ENCODE peak calls at places on chromosomes 11 and 22, in six cellular contexts. M is neuronal stem cell, R is Karpas-422, G is mesendoderm, W is fibroblast of lung, N is endodermal cell. V is an unnamed sample.
A peak's percentile ranks its signal among the peaks of the same experiment; 100 is the strongest.

GRCh38 chr11:122486793-122487495 is 168.6 kb upstream of the UBASH3B start:
- DNase-seq in G (peak; percentile 81), N (peak; percentile 88), W (peak; percentile 13), R (peak; percentile 38), M (peak; percentile 15), V (peak; percentile 9)

GRCh38 chr11:10504490-10504889 is 36.5 kb downstream of the RNF141 start:
- DNase-seq in N (no peak), G (no peak), M (no peak), W (no peak), R (no peak), V (no peak)

GRCh38 chr11:10920205-10920604 is 62.4 kb upstream of the ZBED5 start:
- DNase-seq in G (no peak), W (peak; percentile 67), R (no peak), N (no peak), M (no peak), V (peak; percentile 87)

GRCh38 chr11:59273008-59273841 is 60.5 kb upstream of the MPEG1 start:
- DNase-seq in M (no peak), W (no peak), R (peak; percentile 94), G (no peak), N (peak; percentile 19), V (no peak)

GRCh38 chr22:32567544-32567943 is 92.9 kb downstream of the FBXO7 start:
- DNase-seq in M (no peak), R (no peak), N (no peak), W (no peak), G (no peak), V (no peak)

GRCh38 chr11:225734-226453 is 10.2 kb downstream of the SIRT3 start:
- DNase-seq in W (peak; percentile 52), R (no peak), G (no peak), M (no peak), N (peak; percentile 23), V (peak; percentile 51)

GRCh38 chr11:118691926-118692830 is 12.7 kb upstream of the TREH start:
- DNase-seq in R (no peak), W (peak; percentile 59), G (peak; percentile 29), N (peak; percentile 59), M (no peak), V (peak; percentile 64)

GRCh38 chr22:19228174-19228573 is 49.6 kb upstream of the SLC25A1 start:
- DNase-seq in N (no peak), M (no peak), R (no peak), W (no peak), G (no peak), V (no peak)

GRCh38 chr11:78417175-78417887 is at the start of gene GAB2:
- DNase-seq in G (no peak), R (no peak), N (peak; percentile 86), M (no peak), W (no peak), V (no peak)

GRCh38 chr11:101456812-101457211 is 127.0 kb downstream of the TRPC6 start:
- DNase-seq in R (peak; percentile 70), M (no peak), N (no peak), G (no peak), W (peak; percentile 12), V (peak; percentile 45)

DNA sequence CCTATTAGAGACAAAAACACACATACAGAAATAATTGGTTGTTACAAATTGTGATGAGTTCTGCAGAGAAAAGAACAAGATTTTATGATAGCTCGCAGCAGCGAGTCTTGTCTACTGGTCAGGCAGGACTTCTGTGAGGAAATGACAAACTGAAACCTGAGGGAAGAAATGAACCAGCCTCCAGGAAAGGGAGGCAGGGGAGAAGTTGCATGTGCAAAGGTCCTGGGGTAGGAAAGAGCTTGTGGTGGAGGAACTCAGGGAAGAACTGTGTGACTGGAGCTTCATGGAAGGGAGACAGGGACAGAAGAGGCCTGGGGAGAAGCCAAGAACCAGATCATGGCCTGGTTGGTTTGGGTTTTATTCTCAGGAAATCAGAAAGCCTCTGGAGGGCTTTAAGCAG is 9.2 kb upstream of the RAB1B start:
- DNase-seq in M (no peak), N (no peak), W (no peak), R (no peak), G (no peak), V (no peak)
- H3K9ac ChIP-seq in M (no peak overlapping the region), N (no peak overlapping the region), W (no peak overlapping the region), R (peak overlapping the region; percentile 89), G (peak overlapping the region; percentile 98), V (peak overlapping the region; percentile 13)

GRCh38 chr22:41526226-41526531 is 18.1 kb downstream of the POLR3H start:
- DNase-seq in G (no peak), M (no peak), N (no peak), W (no peak), R (no peak), V (no peak)

GRCh38 chr22:41524809-41525449 is 19.3 kb downstream of the POLR3H start:
- DNase-seq in G (peak; percentile 47), N (peak; percentile 72), M (no peak), R (peak; percentile 81), W (no peak), V (no peak)

GRCh38 chr22:41524283-41524682 is 20.0 kb downstream of the POLR3H start:
- DNase-seq in G (no peak), R (peak; percentile 46), N (no peak), W (no peak), M (no peak), V (peak; percentile 57)

GRCh38 chr22:41526802-41527799 is 17.2 kb downstream of the POLR3H start:
- DNase-seq in W (no peak), R (peak; percentile 90), G (peak; percentile 38), N (peak; percentile 89), M (no peak), V (peak; percentile 40)

DNA sequence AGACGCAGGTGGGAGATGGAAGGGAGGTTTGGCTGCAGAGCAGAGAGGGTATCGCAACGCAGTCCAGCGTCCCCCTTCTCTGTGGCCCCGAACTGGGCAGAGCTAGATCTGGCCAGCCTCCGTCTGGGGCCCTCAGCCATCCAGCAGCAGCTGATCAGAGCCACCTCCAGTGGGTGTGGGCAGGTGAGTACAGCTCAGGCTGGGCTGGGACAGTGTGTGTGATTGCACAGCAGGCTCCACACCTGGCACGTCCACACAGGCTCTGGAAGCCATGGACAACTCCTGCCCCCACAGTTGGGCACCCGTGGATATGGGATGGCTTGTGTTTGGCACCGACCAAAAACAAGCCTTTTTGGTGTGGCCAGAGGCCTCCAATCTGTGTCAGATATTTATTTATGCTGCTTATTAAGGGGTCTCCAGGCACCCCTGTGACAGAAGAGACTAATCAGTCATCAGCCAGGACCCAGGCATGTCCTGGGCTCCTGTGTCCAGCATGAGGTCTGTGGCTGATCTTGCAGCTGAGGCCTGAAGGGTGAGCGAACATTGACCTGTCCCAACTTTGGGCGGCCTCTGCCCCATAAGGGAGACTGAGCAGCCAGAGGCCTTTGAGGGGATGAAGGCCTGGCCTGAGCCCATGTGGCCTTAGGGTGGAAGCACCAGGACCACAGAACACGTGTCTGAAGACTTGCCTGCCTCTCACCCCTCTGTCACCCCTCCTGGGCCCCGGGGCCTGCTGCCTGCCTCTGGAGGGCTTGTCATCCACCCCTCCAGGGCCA is 18.6 kb downstream of the POLR3H start:
- DNase-seq in N (peak; percentile 49), G (no peak), M (no peak), R (peak; percentile 44), W (no peak), V (no peak)
- H3K9ac ChIP-seq in N (no peak overlapping the region), G (no peak overlapping the region), M (peak overlapping the region; percentile 30), R (peak overlapping the region; percentile 28), W (no peak overlapping the region), V (peak overlapping the region; percentile 73)

GRCh38 chr11:69037074-69037473 is 11.7 kb upstream of the TPCN2 start:
- DNase-seq in G (no peak), R (no peak), N (no peak), W (no peak), M (no peak), V (no peak)
- H3K9ac ChIP-seq in G (no peak overlapping the region), R (no peak overlapping the region), N (no peak overlapping the region), W (no peak overlapping the region), M (no peak overlapping the region), V (no peak overlapping the region)

GRCh38 chr22:22984967-22985366 is 85.4 kb upstream of the GNAZ start:
- DNase-seq in N (no peak), M (no peak), G (no peak), W (no peak), R (no peak), V (no peak)

GRCh38 chr22:22988150-22988549 is 82.2 kb upstream of the GNAZ start:
- DNase-seq in W (no peak), R (no peak), N (no peak), M (no peak), G (no peak), V (no peak)

GRCh38 chr22:22986640-22987039 is 83.7 kb upstream of the GNAZ start:
- DNase-seq in R (no peak), G (no peak), M (no peak), N (no peak), W (no peak), V (no peak)

GRCh38 chr22:22983816-22984215 is 86.5 kb upstream of the GNAZ start:
- DNase-seq in M (no peak), R (no peak), N (no peak), W (no peak), G (no peak), V (no peak)

DNA sequence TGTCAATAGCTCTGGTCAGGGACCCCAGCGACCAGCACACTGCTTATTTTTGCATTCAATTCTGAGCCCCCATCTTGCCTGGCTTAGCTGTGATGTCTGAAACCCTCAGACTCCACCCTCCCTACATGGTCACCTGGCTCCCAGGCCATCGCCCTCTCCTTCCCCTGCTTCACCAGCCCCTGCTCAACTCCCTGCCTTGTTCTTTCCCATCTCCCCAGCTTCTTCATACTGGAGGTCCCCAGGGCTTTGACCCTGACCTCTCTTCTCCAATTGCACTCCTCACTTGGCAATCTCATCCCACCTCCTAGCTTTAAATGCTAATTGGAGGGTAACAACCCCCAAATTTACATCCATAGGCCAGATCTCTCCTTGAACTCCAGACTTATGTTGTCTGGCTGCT is 84.3 kb upstream of the GNAZ start:
- DNase-seq in N (no peak), R (no peak), G (no peak), W (no peak), M (no peak), V (no peak)
- H3K9ac ChIP-seq in N (no peak overlapping the region), R (no peak overlapping the region), G (no peak overlapping the region), W (no peak overlapping the region), M (no peak overlapping the region), V (no peak overlapping the region)

DNA sequence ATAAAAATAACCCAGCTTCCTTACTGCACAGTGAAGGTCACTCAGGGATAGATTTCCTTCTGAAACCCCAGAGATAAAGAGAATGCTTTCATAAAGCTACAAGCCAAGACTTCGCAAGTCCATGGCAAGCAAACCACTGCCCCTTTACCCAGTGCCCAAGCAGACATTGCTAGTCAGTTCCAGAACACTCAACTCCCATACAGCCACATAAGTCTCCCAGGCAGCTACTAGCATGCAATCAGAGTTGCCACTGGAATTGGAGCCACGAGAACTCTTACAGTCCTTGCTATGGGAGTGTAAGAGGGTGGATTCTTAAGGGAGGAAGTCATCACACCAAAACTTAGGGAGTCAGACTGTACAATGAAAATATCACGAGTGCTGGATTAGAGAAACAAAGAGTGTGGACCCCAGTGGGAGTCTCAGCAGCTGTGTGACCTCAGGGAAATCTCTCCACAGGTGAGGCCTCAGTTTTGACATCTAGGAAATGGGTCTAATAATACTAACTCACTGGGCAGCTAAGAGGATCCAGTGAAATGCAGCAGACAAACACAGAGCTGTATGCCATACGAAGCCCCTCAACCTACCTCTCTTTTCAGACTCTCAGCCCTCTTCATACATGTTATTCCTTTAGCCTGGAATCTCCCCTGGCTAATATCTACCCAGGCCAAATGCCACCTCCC is 526.6 kb downstream of the MN1 start:
- DNase-seq in W (peak; percentile 66), N (no peak), R (no peak), G (no peak), M (no peak), V (no peak)
- H3K9ac ChIP-seq in W (no peak overlapping the region), N (no peak overlapping the region), R (no peak overlapping the region), G (no peak overlapping the region), M (no peak overlapping the region), V (no peak overlapping the region)

V was measured in mesenchymal stem cell.